ENCODE peak calls at places on chromosomes 16 and 17, in eight cellular contexts. B is SW 1271, T is ovary, H is upper lobe of left lung, K is uterus, E is endothelial cell, U is HTR-8/SVneo, F is H7. Y is an unnamed sample.

GRCh38 chr17:10754109-10754508 is 24.3 kb upstream of the TMEM220 start:
- DNase-seq in U (no peak), K (no peak), H (no peak), E (no peak), F (peak), T (peak), B (no peak), Y (peak)

GRCh38 chr16:54055864-54056263 is 230.7 kb downstream of the IRX3 start:
- DNase-seq in F (no peak), U (no peak), H (no peak), B (no peak), K (no peak), T (no peak), E (no peak), Y (no peak)

GRCh38 chr17:63247706-63248105 is 198.4 kb downstream of the CYB561 start:
- DNase-seq in K (no peak), B (no peak), U (no peak), F (no peak), H (no peak), E (no peak), T (no peak), Y (no peak)

GRCh38 chr17:39178516-39178915 is 12.6 kb upstream of the ARL5C start:
- DNase-seq in F (no peak), K (no peak), B (no peak), E (no peak), T (no peak), U (no peak), H (peak), Y (no peak)

GRCh38 chr16:60181542-60181941 is 1447.4 kb upstream of the GOT2 start:
- DNase-seq in K (no peak), U (no peak), F (no peak), E (no peak), B (no peak), T (no peak), H (no peak), Y (no peak)

GRCh38 chr17:37406635-37407455 is at the start of the genes ACACA and TADA2A:
- DNase-seq in B (peak), E (peak), H (peak), T (peak), K (peak), F (peak), U (peak), Y (peak)

GRCh38 chr17:15122857-15123256 is 142.3 kb downstream of the PMP22 start:
- DNase-seq in B (no peak), E (no peak), U (no peak), H (no peak), K (no peak), F (no peak), T (no peak), Y (no peak)

GRCh38 chr17:55690105-55690508 is 32.6 kb downstream of the TMEM100 start:
- DNase-seq in K (no peak), B (no peak), U (no peak), T (no peak), H (no peak), E (no peak), F (no peak), Y (no peak)

GRCh38 chr17:76573096-76573495 is 12.6 kb downstream of the ST6GALNAC2 start:
- DNase-seq in H (no peak), U (no peak), E (no peak), T (no peak), B (no peak), K (no peak), F (no peak), Y (no peak)

GRCh38 chr16:75060708-75061107 is 55.9 kb downstream of the LDHD start:
- DNase-seq in U (no peak), T (no peak), H (no peak), F (no peak), B (no peak), K (no peak), E (no peak), Y (no peak)

GRCh38 chr17:8155341-8156173 is 3.4 kb upstream of the PER1 start:
- DNase-seq in E (no peak), T (no peak), K (no peak), F (no peak), U (no peak), B (no peak), H (no peak), Y (no peak)

GRCh38 chr16:72860726-72861562 is 187.0 kb downstream of the ZFHX3 start:
- DNase-seq in B (no peak), H (no peak), T (no peak), K (no peak), F (no peak), U (no peak), E (no peak), Y (no peak)

GRCh38 chr17:10844667-10845387 is 6.9 kb upstream of the PIRT start:
- DNase-seq in B (peak), F (peak), T (peak), E (peak), K (peak), H (peak), U (peak), Y (peak)

GRCh38 chr16:12337776-12338655 is 361.5 kb downstream of the SNX29 start:
- DNase-seq in T (no peak), E (no peak), B (no peak), F (no peak), H (no peak), U (no peak), K (no peak), Y (no peak)

GRCh38 chr16:16915771-16916170 is 536.8 kb downstream of the NPIPA7 start:
- DNase-seq in E (no peak), K (no peak), F (no peak), U (no peak), T (no peak), H (no peak), B (no peak), Y (no peak)

GRCh38 chr16:89657442-89658220 is at the start of the genes CHMP1A and SPATA33:
- DNase-seq in T (peak), E (peak), K (peak), B (peak), H (peak), U (peak), F (peak), Y (peak)

GRCh38 chr17:11921296-11921695 is 76.0 kb downstream of the ZNF18 start:
- DNase-seq in K (no peak), T (no peak), F (no peak), B (no peak), H (no peak), E (no peak), U (no peak), Y (no peak)

Y was measured in GM12891.